ENCODE peak calls at places on chromosomes 16 and 17, in nine cellular contexts. K, R, D, Q, Z, B, W, A and Y are unnamed samples.

GRCh38 chr17:31156326-31156725 is 61.5 kb downstream of the NF1 start:
- DNase-seq in A (no peak), D (peak; percentile 54), B (no peak), W (no peak), Q (no peak), R (no peak), K (no peak), Z (no peak), Y (no peak)

GRCh38 chr16:29009050-29009837 is 24.4 kb downstream of the LAT start:
- DNase-seq in D (no peak), K (no peak), R (peak; percentile 24), W (no peak), Q (no peak), A (no peak), B (peak; percentile 41), Z (no peak), Y (peak; percentile 21)

GRCh38 chr16:85571813-85572619 is 41.1 kb upstream of the GSE1 start:
- DNase-seq in W (no peak), A (no peak), K (no peak), Q (no peak), R (peak; percentile 99), Z (no peak), D (no peak), B (no peak), Y (peak; percentile 95)

GRCh38 chr16:57279780-57280638 is 4.5 kb downstream of the PLLP start:
- DNase-seq in K (no peak), R (no peak), W (no peak), B (no peak), A (no peak), Z (no peak), D (no peak), Q (no peak), Y (no peak)

GRCh38 chr16:2432286-2432685 is 3.0 kb downstream of the CCNF start:
- DNase-seq in Z (no peak), R (no peak), W (no peak), K (no peak), A (no peak), B (no peak), Q (no peak), D (no peak), Y (no peak)

GRCh38 chr17:81484195-81484979 is 28.2 kb downstream of the ACTG1 start:
- DNase-seq in K (peak; percentile 89), D (peak; percentile 77), W (peak; percentile 89), R (peak; percentile 60), B (peak; percentile 84), Q (peak; percentile 89), Z (peak; percentile 88), A (peak; percentile 49), Y (peak; percentile 58)

GRCh38 chr16:87702325-87702811 is 63.4 kb downstream of the KLHDC4 start:
- DNase-seq in D (peak; percentile 32), K (no peak), W (no peak), Q (no peak), B (peak; percentile 41), A (no peak), R (peak; percentile 44), Z (no peak), Y (peak; percentile 90)

GRCh38 chr16:19430345-19430744 is 12.7 kb downstream of the TMC5 start:
- DNase-seq in B (no peak), K (no peak), A (no peak), Z (no peak), W (no peak), Q (no peak), D (no peak), R (no peak), Y (no peak)

GRCh38 chr16:74503412-74503811 is 82.1 kb upstream of the CLEC18B start:
- DNase-seq in B (no peak), D (no peak), Q (no peak), Z (no peak), A (no peak), K (no peak), W (no peak), R (no peak), Y (no peak)

GRCh38 chr16:3591991-3592390 is 14.8 kb upstream of the NLRC3 start:
- DNase-seq in A (no peak), Z (no peak), Q (no peak), K (no peak), R (no peak), W (no peak), B (no peak), D (no peak), Y (no peak)

GRCh38 chr17:2796164-2797140 is at the start of gene RAP1GAP2:
- DNase-seq in K (peak; percentile 55), R (peak; percentile 96), B (peak; percentile 40), Q (peak; percentile 64), D (no peak), A (no peak), Z (no peak), W (no peak), Y (peak; percentile 82)

GRCh38 chr16:29748077-29748759 is 2.4 kb upstream of the C16orf54 start:
- DNase-seq in D (no peak), K (no peak), B (no peak), R (no peak), Z (no peak), Q (no peak), A (no peak), W (no peak), Y (no peak)

GRCh38 chr17:27618417-27618816 is 12.6 kb upstream of the LGALS9 start:
- DNase-seq in A (no peak), R (no peak), W (no peak), K (no peak), Z (no peak), Q (no peak), B (no peak), D (no peak), Y (no peak)

GRCh38 chr16:64417711-64418227 is 704.1 kb downstream of the CDH11 start:
- DNase-seq in Q (no peak), Z (no peak), W (no peak), B (no peak), D (no peak), R (no peak), A (no peak), K (no peak), Y (no peak)

GRCh38 chr17:56125830-56126819 is 27.1 kb upstream of the ANKFN1 start:
- DNase-seq in K (no peak), R (peak; percentile 24), Z (peak; percentile 52), B (no peak), Q (no peak), W (no peak), A (no peak), D (peak; percentile 39), Y (no peak)

GRCh38 chr17:81536299-81537290 is 8.4 kb downstream of the FSCN2 start:
- DNase-seq in Z (no peak), B (no peak), A (no peak), Q (no peak), K (no peak), D (no peak), W (no peak), R (no peak), Y (no peak)

GRCh38 chr17:40522250-40522960 is 21.0 kb upstream of the TNS4 start:
- DNase-seq in B (no peak), D (peak; percentile 56), R (no peak), Q (no peak), K (no peak), A (no peak), Z (no peak), W (no peak), Y (no peak)

GRCh38 chr16:21260870-21261791 is 17.0 kb downstream of the CRYM start:
- DNase-seq in A (peak; percentile 21), D (peak; percentile 36), R (no peak), Z (peak; percentile 89), B (no peak), W (no peak), Q (peak; percentile 90), K (peak; percentile 53), Y (no peak)

GRCh38 chr17:29024456-29024952 is 18.4 kb upstream of the PIPOX start:
- DNase-seq in A (no peak), Q (no peak), R (no peak), B (no peak), K (no peak), Z (no peak), W (no peak), D (no peak), Y (no peak)

GRCh38 chr17:28616281-28616680 is 2.3 kb upstream of the RSKR start:
- DNase-seq in A (no peak), D (no peak), R (no peak), K (no peak), Z (no peak), W (no peak), Q (no peak), B (no peak), Y (no peak)

GRCh38 chr16:64951681-64952080 is 170.2 kb downstream of the CDH11 start:
- DNase-seq in K (no peak), D (peak; percentile 61), B (no peak), Z (peak; percentile 6), Q (no peak), R (no peak), W (no peak), A (no peak), Y (no peak)

GRCh38 chr17:31691251-31691905 is 167.7 kb downstream of the COPRS start:
- DNase-seq in R (no peak), K (no peak), W (no peak), Q (peak; percentile 41), D (no peak), Z (no peak), A (no peak), B (no peak), Y (no peak)

GRCh38 chr17:50113624-50114320 is 16.2 kb downstream of the SAMD14 start:
- DNase-seq in D (no peak), Z (no peak), W (no peak), B (no peak), R (no peak), A (no peak), K (no peak), Q (no peak), Y (no peak)

GRCh38 chr17:46976626-46977270 is 2.3 kb downstream of the RPRML start:
- DNase-seq in R (no peak), Q (no peak), B (no peak), D (no peak), W (no peak), A (no peak), Z (peak; percentile 48), K (no peak), Y (no peak)

GRCh38 chr16:67169011-67169451 is 1.3 kb upstream of the NOL3 start:
- DNase-seq in W (no peak), Z (no peak), D (no peak), A (no peak), R (no peak), B (no peak), K (no peak), Q (no peak), Y (no peak)

GRCh38 chr17:4998027-4998665 is 396 bp downstream of the KIF1C start:
- DNase-seq in Q (peak; percentile 65), D (peak; percentile 39), A (no peak), K (no peak), R (no peak), Z (peak; percentile 33), B (no peak), W (no peak), Y (no peak)

GRCh38 chr17:40355123-40355803 is 9.3 kb downstream of the GJD3 start:
- DNase-seq in B (peak; percentile 72), A (peak; percentile 20), R (peak; percentile 27), W (peak; percentile 77), Q (peak; percentile 80), D (peak; percentile 66), K (peak; percentile 75), Z (peak; percentile 77), Y (peak; percentile 10)

GRCh38 chr17:17108681-17109049 is 66.4 kb downstream of the MPRIP start:
- DNase-seq in W (no peak), K (peak; percentile 64), Z (peak; percentile 44), Q (no peak), D (peak; percentile 57), A (no peak), R (no peak), B (no peak), Y (no peak)

GRCh38 chr16:17397499-17397891 is 73.3 kb downstream of the XYLT1 start:
- DNase-seq in R (no peak), W (peak; percentile 25), B (no peak), K (no peak), D (peak; percentile 87), Q (no peak), Z (peak; percentile 35), A (peak; percentile 97), Y (no peak)

GRCh38 chr16:70478169-70478568 is 23.8 kb downstream of the FCSK start:
- DNase-seq in W (no peak), Q (no peak), K (no peak), R (no peak), A (no peak), Z (no peak), B (no peak), D (no peak), Y (no peak)

GRCh38 chr16:60640038-60640437 is 1396.2 kb downstream of the CDH8 start:
- DNase-seq in K (no peak), A (no peak), Z (no peak), R (no peak), B (no peak), Q (no peak), D (no peak), W (no peak), Y (no peak)